ENCODE peak calls at places on chromosomes 6 and 20, in seven cellular contexts. U is tibial artery, D is sigmoid colon, R is PC-3, B is heart right ventricle, A is adrenal gland, F is H7. T is an unnamed sample.

GRCh38 chr20:44642203-44643153 is 9.0 kb downstream of the ADA start:
- DNase-seq in U (peak), D (peak), R (peak), B (peak), A (peak), F (peak), T (peak)

GRCh38 chr6:165552248-165552736 is 110.7 kb downstream of the PDE10A start:
- DNase-seq in U (no peak), D (no peak), R (no peak), B (no peak), A (no peak), F (no peak), T (no peak)

GRCh38 chr6:46687619-46688097 is at the start of gene TDRD6:
- DNase-seq in U (no peak), D (no peak), R (no peak), B (no peak), A (no peak), F (peak), T (peak)

GRCh38 chr6:25278557-25278913 is 639 bp upstream of the CARMIL1 start:
- DNase-seq in U (no peak), D (no peak), R (no peak), B (no peak), A (no peak), F (peak), T (no peak)

GRCh38 chr6:136127856-136128255 is 122.3 kb downstream of the MTFR2 start:
- DNase-seq in U (no peak), D (no peak), R (no peak), B (no peak), A (no peak), F (no peak), T (no peak)

GRCh38 chr20:44707259-44707580 is 7.9 kb upstream of the CCN5 start:
- DNase-seq in U (no peak), D (no peak), R (no peak), B (no peak), A (no peak), F (no peak), T (no peak)

GRCh38 chr6:36523451-36523850 is 23.8 kb downstream of the STK38 start:
- DNase-seq in U (no peak), D (no peak), R (no peak), B (no peak), A (peak), F (no peak), T (no peak)

GRCh38 chr6:74573613-74574012 is 632.2 kb downstream of the COL12A1 start:
- DNase-seq in U (no peak), D (no peak), R (no peak), B (no peak), A (no peak), F (no peak), T (no peak)

GRCh38 chr6:85459224-85459901 is 9.5 kb downstream of the NT5E start:
- DNase-seq in U (no peak), D (no peak), R (peak), B (no peak), A (no peak), F (no peak), T (no peak)

GRCh38 chr20:23086056-23086551 is at the start of gene CD93:
- DNase-seq in U (peak), D (no peak), R (no peak), B (peak), A (peak), F (peak), T (peak)

GRCh38 chr6:41374618-41375590 is 39.5 kb downstream of the NCR2 start:
- DNase-seq in U (no peak), D (no peak), R (no peak), B (no peak), A (no peak), F (peak), T (no peak)
- H3K4me3 ChIP-seq in U (no peak), D (no peak), R (no peak), B (peak), A (no peak), F (peak), T (peak)

GRCh38 chr6:28741363-28741762 is 182.4 kb downstream of the TRIM27 start:
- DNase-seq in U (no peak), D (no peak), R (no peak), B (no peak), A (no peak), F (no peak), T (no peak)

GRCh38 chr6:28747631-28748157 is 176.1 kb downstream of the TRIM27 start:
- DNase-seq in U (no peak), D (no peak), R (peak), B (no peak), A (no peak), F (no peak), T (no peak)

GRCh38 chr6:28742668-28743270 is 181.0 kb downstream of the TRIM27 start:
- DNase-seq in U (no peak), D (no peak), R (peak), B (no peak), A (no peak), F (no peak), T (no peak)

GRCh38 chr6:28747083-28747630 is 176.6 kb downstream of the TRIM27 start:
- DNase-seq in U (no peak), D (no peak), R (no peak), B (no peak), A (no peak), F (no peak), T (no peak)

GRCh38 chr6:28743271-28743789 is 180.5 kb downstream of the TRIM27 start:
- DNase-seq in U (no peak), D (no peak), R (peak), B (no peak), A (no peak), F (no peak), T (no peak)
- H3K4me3 ChIP-seq in U (no peak), D (no peak), R (peak), B (no peak), A (no peak), F (peak), T (no peak)

DNA sequence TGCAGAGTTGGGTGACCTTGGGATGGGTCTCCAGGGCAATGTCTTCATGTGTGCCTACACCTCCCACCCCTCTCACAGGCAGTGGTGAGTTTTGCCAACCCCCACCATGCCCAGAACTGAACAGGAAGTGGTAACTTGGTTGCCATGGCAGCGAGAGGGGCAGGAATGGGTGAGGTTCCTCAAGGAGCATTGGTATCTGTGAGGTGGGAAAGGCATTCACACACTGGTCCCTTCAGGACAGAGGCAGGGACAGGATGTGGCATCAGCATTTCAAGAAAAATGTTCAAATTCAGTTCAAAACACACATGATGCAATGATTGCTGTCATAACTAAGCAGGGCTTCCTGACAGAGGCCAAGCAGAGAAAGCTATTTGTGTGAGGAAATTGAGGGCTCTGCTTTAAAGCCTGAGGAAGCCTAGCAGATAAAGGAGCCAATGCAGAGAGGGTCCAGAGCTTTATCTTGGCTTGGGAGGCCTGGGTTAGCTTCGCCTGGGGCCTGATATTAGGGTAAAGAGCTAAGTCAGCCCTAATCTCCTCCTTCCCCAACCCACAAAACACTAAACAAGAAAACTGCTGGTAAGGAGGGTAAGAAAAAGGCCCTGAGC is 551 bp downstream of the TREML2 start:
- DNase-seq in U (peak), D (no peak), R (no peak), B (no peak), A (peak), F (no peak), T (peak)
- H3K4me3 ChIP-seq in U (no peak), D (no peak), R (no peak), B (no peak), A (no peak), F (no peak), T (no peak)

GRCh38 chr6:149453597-149454340 is 31.0 kb downstream of the ZC3H12D start:
- DNase-seq in U (no peak), D (no peak), R (no peak), B (no peak), A (no peak), F (no peak), T (no peak)

GRCh38 chr6:149449831-149450678 is 34.8 kb downstream of the ZC3H12D start:
- DNase-seq in U (no peak), D (no peak), R (no peak), B (no peak), A (no peak), F (no peak), T (no peak)

GRCh38 chr6:149452062-149452939 is 32.5 kb downstream of the ZC3H12D start:
- DNase-seq in U (no peak), D (no peak), R (no peak), B (no peak), A (no peak), F (no peak), T (peak)

GRCh38 chr6:149450679-149451360 is 34.0 kb downstream of the ZC3H12D start:
- DNase-seq in U (no peak), D (peak), R (no peak), B (peak), A (peak), F (peak), T (peak)

GRCh38 chr6:149451361-149452061 is 33.3 kb downstream of the ZC3H12D start:
- DNase-seq in U (no peak), D (no peak), R (no peak), B (no peak), A (no peak), F (peak), T (peak)
- H3K4me3 ChIP-seq in U (peak), D (peak), R (no peak), B (peak), A (no peak), F (peak), T (peak)

DNA sequence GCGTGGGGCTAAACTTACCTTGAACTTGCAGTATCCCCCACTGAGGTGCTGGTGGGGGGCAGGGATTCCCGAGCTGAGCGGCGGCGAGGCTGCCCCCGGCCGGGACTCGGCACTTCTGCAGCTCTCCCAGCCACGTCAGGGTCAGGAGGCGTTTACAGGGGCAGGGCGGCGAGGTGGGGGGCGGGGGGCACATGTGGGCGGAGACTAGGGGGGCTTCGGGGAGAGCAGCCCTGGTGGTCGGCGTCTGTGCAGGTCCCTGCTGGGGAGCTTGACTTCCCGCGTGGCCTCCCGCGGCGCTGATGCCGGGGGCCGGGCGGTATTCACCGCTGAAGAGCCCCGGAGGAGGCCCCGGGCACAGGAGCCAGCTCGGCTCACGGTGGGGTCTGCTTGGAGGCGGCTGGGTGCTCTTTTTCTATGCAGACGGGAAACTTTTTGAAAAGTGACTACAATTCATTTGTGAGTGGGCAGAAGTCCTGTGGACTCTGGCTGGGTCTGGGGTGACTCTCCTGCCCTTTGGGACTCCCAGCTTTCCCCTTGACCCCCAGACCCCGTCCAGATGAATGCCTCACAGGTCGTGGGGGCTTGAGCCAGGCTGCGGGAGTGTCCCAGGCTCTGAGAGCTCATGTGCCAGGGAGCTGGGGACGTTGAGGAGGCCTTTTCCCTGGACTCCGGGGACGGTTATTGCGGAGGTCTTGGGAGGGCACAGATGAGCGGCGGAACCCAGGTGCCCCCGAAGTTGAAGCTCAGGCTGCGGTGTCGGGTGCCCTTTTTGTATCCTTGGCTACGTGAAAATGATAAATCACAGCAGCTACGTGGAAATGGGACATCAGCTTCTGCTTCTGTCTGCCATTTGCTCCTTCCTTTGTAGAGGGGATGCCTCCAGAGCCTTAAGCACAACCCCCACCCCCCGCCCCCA is 75.9 kb upstream of the GATA5 start:
- DNase-seq in U (no peak), D (no peak), R (no peak), B (no peak), A (no peak), F (peak), T (no peak)
- H3K4me3 ChIP-seq in U (peak), D (peak), R (peak), B (peak), A (no peak), F (peak), T (peak)

T was measured in right cardiac atrium.